ENCODE peak calls at places on chromosomes 12 and 14, in four cellular contexts. S is Panc1, F is endothelial cell of umbilical vein, L is A673. W is an unnamed sample.

GRCh38 chr12:62214847-62215246 is 45.4 kb upstream of the USP15 start:
- DNase-seq in S (no peak), F (no peak), L (no peak), W (no peak)

GRCh38 chr12:4540633-4541032 is 1.9 kb downstream of the RAD51AP1 start:
- DNase-seq in S (no peak), F (no peak), L (no peak), W (no peak)

GRCh38 chr14:70073924-70074566 is 114.7 kb downstream of the SLC8A3 start:
- DNase-seq in S (peak), F (peak), L (peak), W (peak)

GRCh38 chr12:79933580-79934264 is 1.2 kb downstream of the PPP1R12A start:
- DNase-seq in S (no peak), F (peak), L (peak), W (no peak)

GRCh38 chr14:36655963-36656768 is 5.5 kb upstream of the PAX9 start:
- DNase-seq in S (no peak), F (no peak), L (peak), W (no peak)

GRCh38 chr14:52703664-52704063 is 3.3 kb upstream of the PSMC6 start:
- DNase-seq in S (no peak), F (no peak), L (no peak), W (no peak)

GRCh38 chr14:51498411-51499227 is 153.1 kb upstream of the FRMD6 start:
- DNase-seq in S (no peak), F (no peak), L (no peak), W (no peak)

GRCh38 chr12:75632452-75632851 is 121.0 kb upstream of the KRR1 start:
- DNase-seq in S (no peak), F (peak), L (peak), W (no peak)

GRCh38 chr14:67416810-67417209 is 4.8 kb upstream of the PLEK2 start:
- DNase-seq in S (no peak), F (no peak), L (no peak), W (no peak)

DNA sequence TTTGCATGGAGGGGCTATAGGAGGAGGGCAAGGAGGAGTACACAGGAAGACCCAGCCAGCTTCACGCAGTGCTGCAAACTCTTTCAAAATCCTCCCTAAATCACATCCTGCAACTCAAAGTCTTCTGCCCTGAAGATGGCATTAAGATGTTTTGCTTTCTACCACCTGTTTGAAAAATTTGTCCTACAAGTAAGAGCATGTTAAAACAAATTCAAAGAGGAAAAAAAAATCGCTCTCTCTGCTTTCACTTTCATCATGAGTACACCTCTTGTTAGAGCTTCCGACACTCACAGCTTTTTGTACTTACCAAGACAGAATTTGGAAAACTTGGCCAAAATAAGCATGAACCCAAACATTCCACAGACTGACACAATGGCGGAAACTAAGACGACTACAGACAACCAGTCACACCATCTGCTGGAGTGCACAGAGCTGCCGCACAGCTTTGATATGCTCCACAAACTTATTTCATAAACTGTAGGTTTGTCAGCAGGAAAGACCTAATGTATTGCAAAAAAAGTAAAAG is 21.3 kb downstream of the GCH1 start:
- DNase-seq in S (no peak), F (no peak), L (no peak), W (no peak)
- TF ChIP-seq CTCF in S (no peak), F (no peak), L (no peak), W (no peak)

GRCh38 chr14:76951149-76951548 is 77.4 kb downstream of the IRF2BPL start:
- DNase-seq in S (no peak), F (peak), L (no peak), W (no peak)
- H3K27ac ChIP-seq in S (peak), F (peak), L (peak), W (peak)

DNA sequence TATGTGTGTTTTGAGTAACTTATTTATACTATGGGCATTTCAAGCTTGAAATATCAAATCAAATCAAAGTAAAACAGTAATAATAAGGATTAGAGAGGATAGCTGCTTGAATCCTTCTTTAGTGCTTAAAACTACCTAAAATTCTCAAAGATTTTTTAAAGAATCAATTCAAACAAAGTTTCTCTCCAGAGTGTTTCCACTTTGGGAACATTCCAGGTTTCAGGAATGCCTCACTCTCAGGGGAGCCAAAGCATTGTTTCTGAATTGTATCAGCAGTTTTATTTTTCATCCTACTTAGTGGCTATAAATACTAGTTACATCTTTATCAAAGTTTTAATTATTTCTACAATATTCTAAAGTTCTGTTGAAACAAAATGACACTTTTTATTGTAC is 796 bp downstream of the RASSF9 start:
- DNase-seq in S (no peak), F (peak), L (no peak), W (no peak)
- H3K4me3 ChIP-seq in S (no peak), F (peak), L (no peak), W (peak)

GRCh38 chr14:75926431-75926830 is 55.4 kb downstream of the TGFB3 start:
- DNase-seq in S (no peak), F (no peak), L (no peak), W (no peak)
- TF ChIP-seq CTCF in S (no peak), F (no peak), L (no peak), W (no peak)

DNA sequence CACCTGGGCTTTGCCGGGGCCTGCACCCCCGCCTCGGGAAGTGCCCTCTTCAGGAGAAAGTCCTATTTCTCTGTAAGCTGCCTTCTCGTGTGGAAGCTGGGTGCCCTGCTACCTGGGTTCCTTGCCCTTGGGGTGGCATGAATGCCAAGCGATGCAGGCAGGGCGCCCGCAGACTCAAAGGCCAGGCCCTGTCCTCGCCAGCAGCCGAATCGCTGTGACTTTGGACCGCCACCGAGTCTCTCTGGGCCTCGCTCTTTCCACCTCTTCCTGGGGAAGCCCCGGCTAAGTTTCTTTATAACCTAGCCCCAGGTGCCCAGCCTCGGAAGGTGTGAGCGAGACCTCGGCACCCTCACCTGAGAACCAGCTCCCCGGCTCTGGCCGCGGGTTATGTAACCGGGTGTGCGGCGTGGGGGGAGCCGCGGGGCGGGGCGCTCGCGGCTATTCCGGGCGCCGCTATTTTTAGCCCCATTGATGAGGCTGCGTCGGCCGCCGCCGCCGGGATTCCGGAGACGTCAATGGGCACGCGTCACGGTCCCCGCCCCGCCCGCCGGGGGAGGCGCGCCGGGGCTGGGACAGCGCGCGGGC is 14.6 kb upstream of the NR4A1 start:
- DNase-seq in S (no peak), F (peak), L (peak), W (peak)
- H3K27ac ChIP-seq in S (no peak), F (peak), L (peak), W (peak)

W was measured in psoas muscle.